ENCODE peak calls at places on chromosome 21, in seven cellular contexts. I, J, L, C, M, V and H are unnamed samples. For H3K27me3 and H3K4me1, the result is how much of the 10 kb centered on the place peaks cover.

GRCh38 chr21:36589352-36589971 is 109.5 kb upstream of the SIM2 start:
- DNase-seq in I (no peak), J (peak), L (no peak), C (peak), M (no peak), V (no peak), H (peak)

GRCh38 chr21:16058896-16059295 is 329.1 kb downstream of the USP25 start:
- DNase-seq in I (no peak), J (no peak), L (no peak), C (no peak), M (no peak), V (no peak), H (no peak)

GRCh38 chr21:31410763-31411278 is 66.8 kb upstream of the TIAM1 start:
- DNase-seq in I (no peak), J (no peak), L (no peak), C (no peak), M (no peak), V (no peak), H (no peak)

GRCh38 chr21:29645666-29646553 is 293.9 kb downstream of the GRIK1 start:
- DNase-seq in I (no peak), J (no peak), L (no peak), C (no peak), M (no peak), V (no peak), H (no peak)

GRCh38 chr21:15552914-15553491 is 176.8 kb upstream of the USP25 start:
- DNase-seq in I (no peak), J (no peak), L (no peak), C (no peak), M (no peak), V (no peak), H (no peak)

GRCh38 chr21:38159355-38159754 is 97.4 kb upstream of the KCNJ15 start:
- DNase-seq in I (no peak), J (peak), L (peak), C (peak), M (no peak), V (no peak), H (peak)

GRCh38 chr21:20537162-20537561 is 461.0 kb upstream of the NCAM2 start:
- DNase-seq in I (no peak), J (no peak), L (no peak), C (no peak), M (no peak), V (no peak), H (no peak)

GRCh38 chr21:38326899-38327298 is 70.1 kb downstream of the KCNJ15 start:
- DNase-seq in I (no peak), J (no peak), L (no peak), C (no peak), M (no peak), V (no peak), H (peak)

GRCh38 chr21:39048574-39048973 is 134.7 kb downstream of the PSMG1 start:
- DNase-seq in I (peak), J (no peak), L (no peak), C (no peak), M (no peak), V (no peak), H (no peak)

GRCh38 chr21:37868896-37869295 is 47.4 kb downstream of the KCNJ6 start:
- DNase-seq in I (no peak), J (no peak), L (no peak), C (no peak), M (no peak), V (no peak), H (no peak)

GRCh38 chr21:21324297-21324696 is 326.1 kb downstream of the NCAM2 start:
- DNase-seq in I (no peak), J (no peak), L (no peak), C (no peak), M (no peak), V (no peak), H (no peak)

DNA sequence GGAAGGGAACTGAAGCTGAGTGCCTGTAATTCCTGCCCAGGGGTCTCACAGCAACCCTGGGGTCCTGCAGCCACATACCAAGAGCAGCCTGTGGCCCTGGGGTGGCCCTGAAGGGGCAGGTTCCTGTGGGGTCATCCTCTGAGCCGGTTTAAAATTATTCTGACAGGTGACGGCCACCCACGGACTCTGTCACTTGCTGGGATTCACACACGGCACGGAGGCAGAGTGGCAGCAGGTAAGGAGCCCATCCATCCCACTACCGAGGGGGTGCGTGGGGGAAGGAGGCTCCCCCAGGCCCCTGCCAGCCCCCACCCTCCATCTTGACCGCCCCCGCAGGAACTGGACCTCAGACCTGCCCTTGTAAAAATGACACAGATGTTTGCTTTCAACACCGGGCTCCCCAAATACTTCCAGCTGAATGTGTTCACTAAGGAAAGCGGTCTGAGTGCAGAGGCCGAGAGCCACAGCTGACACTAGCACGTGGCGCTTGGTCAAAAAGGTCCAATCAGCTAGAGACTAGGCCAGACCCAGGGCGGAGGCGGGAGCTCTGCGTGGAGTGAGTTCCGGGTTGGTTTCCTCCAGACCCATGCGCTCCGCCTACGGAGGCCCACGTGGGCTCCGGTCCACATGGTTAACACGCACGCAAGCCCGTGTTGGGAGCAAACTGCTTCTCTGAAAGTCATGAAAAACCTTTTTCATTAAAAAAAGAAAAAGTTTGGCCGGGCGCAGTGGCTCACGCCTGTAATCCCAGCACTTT is 10.0 kb downstream of the YBEY start:
- DNase-seq in I (peak), J (peak), L (peak), C (peak), M (peak), V (peak), H (peak)
- TF ChIP-seq POLR2A in I (no peak), J (no peak), L (no peak), C (no peak), M (no peak), V (no peak), H (no peak)

GRCh38 chr21:7953058-7953457 is 2568.3 kb upstream of the TPTE start:
- DNase-seq in I (no peak), J (no peak), L (no peak), C (no peak), M (no peak), V (no peak), H (no peak)

GRCh38 chr21:7951854-7952519 is 2569.4 kb upstream of the TPTE start:
- DNase-seq in I (no peak), J (no peak), L (no peak), C (no peak), M (no peak), V (no peak), H (no peak)

GRCh38 chr21:7952648-7953047 is 2568.7 kb upstream of the TPTE start:
- DNase-seq in I (no peak), J (no peak), L (no peak), C (no peak), M (no peak), V (no peak), H (no peak)

DNA sequence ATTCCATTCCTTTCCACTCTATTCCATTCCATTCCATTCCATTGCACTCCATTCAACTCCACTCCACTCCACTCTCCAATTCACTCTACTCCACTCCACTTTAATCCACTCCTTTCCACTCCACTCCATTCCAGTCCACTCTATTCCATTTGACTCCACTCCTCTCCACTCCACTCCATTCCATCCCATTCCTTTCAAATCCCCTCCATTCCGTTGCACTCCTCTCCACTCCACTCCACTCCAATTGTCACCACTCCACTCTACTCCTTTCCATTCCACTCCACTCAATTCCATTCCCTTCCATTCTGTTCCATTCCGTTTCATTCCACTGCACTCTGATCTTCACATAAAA is 2563.7 kb upstream of the TPTE start:
- DNase-seq in I (no peak), J (no peak), L (no peak), C (no peak), M (no peak), V (no peak), H (no peak)
- H3K27me3 ChIP-seq in I (under half), J (under half), L (under half), C (under half), M (under half), V (under half), H (under half)

GRCh38 chr21:42319368-42319767 is 4.2 kb upstream of the TFF3 start:
- DNase-seq in I (peak), J (no peak), L (peak), C (no peak), M (no peak), V (no peak), H (no peak)
- H3K4me1 ChIP-seq in I (under half), J (under half), L (under half), C (under half), M (under half), V (under half), H (under half)

GRCh38 chr21:44941567-44941966 is 1.7 kb downstream of the SLX9 start:
- DNase-seq in I (peak), J (no peak), L (no peak), C (no peak), M (peak), V (peak), H (no peak)

GRCh38 chr21:44940116-44940631 is 345 bp downstream of the SLX9 start:
- DNase-seq in I (no peak), J (no peak), L (no peak), C (no peak), M (no peak), V (no peak), H (no peak)

GRCh38 chr21:44942566-44942965 is 2.7 kb downstream of the SLX9 start:
- DNase-seq in I (peak), J (no peak), L (no peak), C (no peak), M (no peak), V (peak), H (no peak)

GRCh38 chr21:44938976-44939531 is 775 bp upstream of the SLX9 start:
- DNase-seq in I (peak), J (peak), L (no peak), C (no peak), M (peak), V (no peak), H (no peak)

DNA sequence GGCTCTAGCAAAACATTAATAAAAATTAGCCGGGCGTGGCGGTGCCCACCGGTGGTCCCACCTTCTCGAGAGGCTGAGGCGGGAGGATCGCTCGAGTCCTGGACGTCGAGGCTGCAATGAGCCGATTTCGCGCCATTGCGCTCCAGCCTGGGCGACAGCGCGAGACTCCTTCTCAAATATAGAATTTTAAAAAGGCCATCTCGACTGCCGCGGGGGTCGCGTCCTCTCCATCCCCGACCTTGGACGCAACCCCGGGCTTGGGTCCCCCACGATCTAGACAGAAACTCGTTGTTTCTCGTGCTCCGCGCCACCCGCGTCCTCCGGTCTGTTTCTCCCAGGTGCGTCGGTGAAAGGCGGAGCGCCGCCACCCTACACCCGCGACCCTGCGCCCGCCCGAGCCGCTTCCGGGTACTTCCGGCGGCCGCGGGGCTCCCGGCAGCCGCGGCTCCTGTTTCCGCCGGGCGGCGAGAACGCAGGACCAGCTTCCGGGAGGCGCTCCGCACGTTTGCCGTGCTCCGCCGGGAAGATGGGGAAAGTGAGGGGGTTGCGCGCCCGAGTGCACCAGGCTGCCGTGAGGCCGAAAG is at the start of gene SLX9:
- DNase-seq in I (peak), J (peak), L (peak), C (peak), M (peak), V (peak), H (peak)
- TF ChIP-seq POLR2A in I (peak), J (no peak), L (no peak), C (peak), M (no peak), V (no peak), H (no peak)

GRCh38 chr21:44713846-44714245 is 2.5 kb upstream of the TSPEAR start:
- DNase-seq in I (peak), J (peak), L (no peak), C (no peak), M (no peak), V (peak), H (no peak)
- H3K27me3 ChIP-seq in I (half or more), J (half or more), L (under half), C (half or more), M (half or more), V (half or more), H (under half)